ENCODE peak calls at places on chromosome 20, in ten cellular contexts. M is transverse colon, P is SK-N-SH, X is stomach, S is HCT116, T is A549, U is upper lobe of right lung, I is PC-3, C is colonic mucosa, Y is adrenal gland. V is an unnamed sample.

GRCh38 chr20:45583502-45583901 is 4.4 kb upstream of the WFDC8 start:
- DNase-seq in U (no peak), S (no peak), Y (no peak), I (no peak), C (no peak), P (no peak), T (no peak), X (no peak), M (no peak), V (no peak)

GRCh38 chr20:19252670-19253120 is 40.3 kb downstream of the SLC24A3 start:
- DNase-seq in P (no peak), C (peak), U (peak), I (no peak), X (no peak), T (no peak), M (peak), Y (no peak), S (no peak), V (no peak)

GRCh38 chr20:58017237-58017969 is 211.1 kb downstream of the ANKRD60 start:
- DNase-seq in X (peak), M (peak), T (peak), C (peak), I (peak), U (no peak), S (peak), P (no peak), Y (no peak), V (no peak)

GRCh38 chr20:24675651-24676352 is 206.4 kb downstream of the SYNDIG1 start:
- DNase-seq in Y (no peak), X (no peak), S (no peak), P (no peak), M (no peak), T (no peak), U (peak), C (no peak), I (no peak), V (no peak)

GRCh38 chr20:55004044-55004443 is 528.7 kb downstream of the DOK5 start:
- DNase-seq in C (no peak), X (no peak), U (no peak), I (no peak), P (peak), M (no peak), Y (no peak), T (no peak), S (no peak), V (no peak)

GRCh38 chr20:5463007-5463686 is 146.4 kb upstream of the PROKR2 start:
- DNase-seq in X (no peak), S (no peak), I (no peak), U (no peak), Y (no peak), C (no peak), P (no peak), M (no peak), T (no peak), V (no peak)

GRCh38 chr20:50701055-50701963 is 10.0 kb upstream of the RIPOR3 start:
- DNase-seq in M (no peak), I (no peak), P (no peak), S (no peak), X (no peak), C (no peak), Y (no peak), U (no peak), T (no peak), V (no peak)

GRCh38 chr20:25306991-25307903 is 59.4 kb downstream of the PYGB start:
- DNase-seq in C (no peak), T (no peak), S (no peak), X (no peak), P (no peak), I (no peak), M (no peak), U (no peak), Y (no peak), V (no peak)

GRCh38 chr20:7656662-7657061 is 283.6 kb downstream of the HAO1 start:
- DNase-seq in X (no peak), M (no peak), T (no peak), P (no peak), C (no peak), Y (no peak), I (no peak), U (no peak), S (no peak), V (no peak)

GRCh38 chr20:59525500-59526241 is 78.7 kb upstream of the PHACTR3 start:
- DNase-seq in T (peak), I (peak), X (peak), P (peak), M (peak), Y (peak), S (peak), C (peak), U (peak), V (no peak)

GRCh38 chr20:17443326-17443858 is 87.8 kb downstream of the BFSP1 start:
- DNase-seq in Y (no peak), P (no peak), S (no peak), M (no peak), C (no peak), U (no peak), T (no peak), I (no peak), X (no peak), V (no peak)

GRCh38 chr20:17444091-17444490 is 87.1 kb downstream of the BFSP1 start:
- DNase-seq in T (no peak), Y (no peak), C (no peak), U (no peak), S (no peak), M (no peak), X (no peak), P (no peak), I (no peak), V (no peak)

GRCh38 chr20:17441745-17442144 is 89.4 kb downstream of the BFSP1 start:
- DNase-seq in C (no peak), P (no peak), M (no peak), I (no peak), T (no peak), U (no peak), Y (no peak), X (no peak), S (no peak), V (no peak)

GRCh38 chr20:17439897-17440296 is 91.3 kb downstream of the BFSP1 start:
- DNase-seq in Y (no peak), U (no peak), S (no peak), I (no peak), P (no peak), X (no peak), T (no peak), C (no peak), M (no peak), V (no peak)

DNA sequence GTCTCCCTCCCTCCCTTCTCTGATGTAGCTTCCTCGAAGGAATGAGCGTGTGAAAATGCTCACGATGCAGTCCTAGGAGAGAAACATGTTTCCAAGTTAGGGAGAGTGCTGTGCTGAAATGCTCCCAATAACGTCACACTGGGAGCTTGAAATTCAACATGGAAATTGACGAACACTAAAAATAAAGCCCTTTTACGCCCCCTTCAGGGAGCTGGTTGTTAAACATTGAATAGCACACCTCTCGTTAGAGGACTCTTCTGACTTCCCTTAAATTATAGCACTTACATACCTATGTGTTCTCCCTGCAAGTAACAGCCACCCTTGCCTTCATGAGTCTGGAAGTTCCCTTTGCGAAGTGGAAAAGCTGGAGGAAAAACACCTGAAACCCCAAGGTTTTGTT is 88.6 kb downstream of the BFSP1 start:
- DNase-seq in C (no peak), Y (no peak), U (no peak), T (no peak), M (no peak), I (peak), S (peak), X (no peak), P (no peak), V (no peak)
- H3K27ac ChIP-seq in C (no peak), Y (no peak), U (no peak), T (no peak), M (no peak), I (no peak), S (no peak), X (no peak), P (no peak), V (no peak)

GRCh38 chr20:9112541-9113515 is 43.9 kb downstream of the PLCB4 start:
- DNase-seq in P (no peak), I (no peak), C (no peak), S (no peak), M (no peak), U (no peak), Y (peak), X (no peak), T (no peak), V (no peak)
- H3K27ac ChIP-seq in P (peak), I (no peak), C (no peak), S (no peak), M (no peak), U (peak), Y (no peak), X (no peak), T (no peak), V (no peak)

GRCh38 chr20:2093200-2093781 is 8.3 kb upstream of the STK35 start:
- DNase-seq in U (no peak), I (peak), S (peak), T (peak), P (peak), C (no peak), X (peak), Y (no peak), M (peak), V (peak)
- H3K27ac ChIP-seq in U (no peak), I (no peak), S (no peak), T (no peak), P (no peak), C (no peak), X (no peak), Y (no peak), M (no peak), V (no peak)

DNA sequence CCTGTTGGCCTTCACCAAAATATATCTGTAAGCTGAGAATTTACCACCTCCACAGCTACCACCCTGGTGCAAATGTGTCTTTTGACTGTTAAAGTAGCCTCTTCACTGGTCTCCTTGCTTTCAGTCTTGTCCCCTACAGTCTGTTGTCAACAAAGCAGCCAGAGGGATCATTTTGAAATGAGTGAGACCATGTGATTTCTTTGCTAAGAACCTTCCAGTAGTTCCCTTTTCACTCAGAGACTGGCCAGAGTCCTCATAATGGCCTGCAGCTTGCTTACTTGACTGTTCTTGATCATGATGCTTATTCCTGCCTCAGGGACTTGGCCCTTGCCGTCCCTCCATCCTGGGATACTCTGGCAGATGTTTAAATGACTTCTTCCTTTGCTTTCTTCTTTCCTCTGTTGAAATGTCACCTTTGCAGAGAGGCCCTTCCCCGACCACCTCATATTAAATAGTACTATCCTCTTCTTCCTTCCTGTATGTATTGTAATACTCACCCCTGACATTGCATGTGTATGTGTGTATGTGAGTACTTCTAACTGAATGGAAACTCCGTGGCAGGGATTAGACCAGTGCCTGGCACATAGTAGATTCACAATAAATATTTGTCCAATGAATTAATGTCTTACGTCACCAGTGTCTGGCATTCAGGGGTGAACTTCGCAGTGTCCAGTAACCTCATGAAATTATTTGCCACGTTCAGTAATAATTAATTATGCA is 5.0 kb downstream of the MANBAL start:
- DNase-seq in I (no peak), X (no peak), M (no peak), U (no peak), Y (no peak), P (no peak), C (no peak), T (no peak), S (no peak), V (no peak)
- H3K27ac ChIP-seq in I (peak), X (peak), M (peak), U (peak), Y (no peak), P (peak), C (peak), T (peak), S (peak), V (no peak)

DNA sequence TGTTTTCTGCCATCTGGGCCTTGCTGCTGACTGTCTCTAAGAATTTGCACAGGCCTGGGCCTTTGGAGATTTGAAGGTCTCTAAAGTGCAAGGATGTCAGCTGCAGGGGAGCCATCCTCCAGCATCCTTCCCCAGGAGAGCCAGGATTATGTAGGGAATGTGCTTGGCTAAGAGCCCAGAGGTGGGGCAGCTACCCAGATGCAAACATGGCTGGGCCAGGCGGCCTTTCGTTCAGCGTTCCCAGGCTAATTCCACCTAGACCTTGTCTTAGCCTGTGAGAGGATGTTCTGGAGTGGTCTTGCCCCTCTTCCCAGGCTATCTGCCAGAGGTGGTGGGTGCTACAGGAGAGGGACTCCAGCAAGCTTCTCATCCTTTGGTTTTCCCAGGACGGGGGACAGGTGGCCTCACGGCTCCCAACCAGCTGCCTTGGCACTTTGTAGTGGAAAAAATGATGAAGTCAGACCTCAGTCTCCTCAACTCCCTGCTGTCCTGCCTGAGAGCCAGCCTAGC is 7.7 kb upstream of the PTGIS start:
- DNase-seq in M (no peak), Y (no peak), X (peak), T (no peak), C (no peak), U (no peak), P (no peak), I (peak), S (no peak), V (no peak)
- H3K27ac ChIP-seq in M (peak), Y (no peak), X (no peak), T (peak), C (no peak), U (no peak), P (no peak), I (no peak), S (no peak), V (no peak)